ENCODE peak calls at places on chromosomes 16 and 17, in five cellular contexts. One of them, this sample, is unnamed.
A peak's percentile ranks its signal among the peaks of the same experiment; 100 is the strongest.

GRCh38 chr17:9022553-9023388 is 1.5 kb downstream of the NTN1 start:
- DNase-seq in testis: peak; percentile 28
- DNase-seq in body of pancreas: no peak
- DNase-seq in IMR-90: no peak
- DNase-seq in uterus: no peak
- DNase-seq in this sample: no peak

GRCh38 chr17:58710948-58711552 is 18.6 kb downstream of the RAD51C start:
- DNase-seq in testis: peak; percentile 78
- DNase-seq in body of pancreas: peak; percentile 24
- DNase-seq in IMR-90: peak; percentile 69
- DNase-seq in uterus: peak; percentile 21
- DNase-seq in this sample: no peak

GRCh38 chr17:75289832-75290337 is 652 bp upstream of the SLC25A19 start:
- DNase-seq in testis: peak; percentile 75
- DNase-seq in body of pancreas: peak; percentile 46
- DNase-seq in IMR-90: peak; percentile 60
- DNase-seq in uterus: peak; percentile 66
- DNase-seq in this sample: peak; percentile 47

GRCh38 chr16:23254338-23254737 is 47.8 kb upstream of the SCNN1B start:
- DNase-seq in testis: no peak
- DNase-seq in body of pancreas: no peak
- DNase-seq in IMR-90: peak; percentile 48
- DNase-seq in uterus: no peak
- DNase-seq in this sample: no peak

GRCh38 chr17:13351046-13351445 is 250.7 kb downstream of the HS3ST3A1 start:
- DNase-seq in testis: no peak
- DNase-seq in body of pancreas: no peak
- DNase-seq in IMR-90: peak; percentile 69
- DNase-seq in uterus: no peak
- DNase-seq in this sample: no peak

GRCh38 chr16:59941581-59941980 is 1207.5 kb upstream of the GOT2 start:
- DNase-seq in testis: no peak
- DNase-seq in body of pancreas: no peak
- DNase-seq in IMR-90: no peak
- DNase-seq in uterus: no peak
- DNase-seq in this sample: no peak

GRCh38 chr16:2882460-2883026 is 472 bp upstream of the FLYWCH2 start:
- DNase-seq in testis: peak; percentile 99
- DNase-seq in body of pancreas: peak; percentile 98
- DNase-seq in IMR-90: peak; percentile 98
- DNase-seq in uterus: peak; percentile 99
- DNase-seq in this sample: peak; percentile 97

GRCh38 chr17:2932946-2933345 is 130.5 kb downstream of the OR1D5 start:
- DNase-seq in testis: no peak
- DNase-seq in body of pancreas: no peak
- DNase-seq in IMR-90: no peak
- DNase-seq in uterus: no peak
- DNase-seq in this sample: no peak

GRCh38 chr16:55480228-55480655 is 1.2 kb downstream of the MMP2 start:
- DNase-seq in testis: peak; percentile 83
- DNase-seq in body of pancreas: peak; percentile 58
- DNase-seq in IMR-90: peak; percentile 93
- DNase-seq in uterus: peak; percentile 95
- DNase-seq in this sample: peak; percentile 97

GRCh38 chr16:30407794-30408534 is 558 bp downstream of the ZNF771 start:
- DNase-seq in testis: no peak
- DNase-seq in body of pancreas: no peak
- DNase-seq in IMR-90: no peak
- DNase-seq in uterus: no peak
- DNase-seq in this sample: no peak

GRCh38 chr16:30406911-30407793 is at the start of gene ZNF771:
- DNase-seq in testis: peak; percentile 95
- DNase-seq in body of pancreas: peak; percentile 95
- DNase-seq in IMR-90: peak; percentile 76
- DNase-seq in uterus: peak; percentile 94
- DNase-seq in this sample: peak; percentile 98

GRCh38 chr16:30413116-30413806 is 5.9 kb downstream of the ZNF771 start:
- DNase-seq in testis: no peak
- DNase-seq in body of pancreas: no peak
- DNase-seq in IMR-90: no peak
- DNase-seq in uterus: no peak
- DNase-seq in this sample: no peak

GRCh38 chr16:30414159-30414558 is 6.8 kb downstream of the ZNF771 start:
- DNase-seq in testis: peak; percentile 91
- DNase-seq in body of pancreas: peak; percentile 78
- DNase-seq in IMR-90: no peak
- DNase-seq in uterus: no peak
- DNase-seq in this sample: no peak

DNA sequence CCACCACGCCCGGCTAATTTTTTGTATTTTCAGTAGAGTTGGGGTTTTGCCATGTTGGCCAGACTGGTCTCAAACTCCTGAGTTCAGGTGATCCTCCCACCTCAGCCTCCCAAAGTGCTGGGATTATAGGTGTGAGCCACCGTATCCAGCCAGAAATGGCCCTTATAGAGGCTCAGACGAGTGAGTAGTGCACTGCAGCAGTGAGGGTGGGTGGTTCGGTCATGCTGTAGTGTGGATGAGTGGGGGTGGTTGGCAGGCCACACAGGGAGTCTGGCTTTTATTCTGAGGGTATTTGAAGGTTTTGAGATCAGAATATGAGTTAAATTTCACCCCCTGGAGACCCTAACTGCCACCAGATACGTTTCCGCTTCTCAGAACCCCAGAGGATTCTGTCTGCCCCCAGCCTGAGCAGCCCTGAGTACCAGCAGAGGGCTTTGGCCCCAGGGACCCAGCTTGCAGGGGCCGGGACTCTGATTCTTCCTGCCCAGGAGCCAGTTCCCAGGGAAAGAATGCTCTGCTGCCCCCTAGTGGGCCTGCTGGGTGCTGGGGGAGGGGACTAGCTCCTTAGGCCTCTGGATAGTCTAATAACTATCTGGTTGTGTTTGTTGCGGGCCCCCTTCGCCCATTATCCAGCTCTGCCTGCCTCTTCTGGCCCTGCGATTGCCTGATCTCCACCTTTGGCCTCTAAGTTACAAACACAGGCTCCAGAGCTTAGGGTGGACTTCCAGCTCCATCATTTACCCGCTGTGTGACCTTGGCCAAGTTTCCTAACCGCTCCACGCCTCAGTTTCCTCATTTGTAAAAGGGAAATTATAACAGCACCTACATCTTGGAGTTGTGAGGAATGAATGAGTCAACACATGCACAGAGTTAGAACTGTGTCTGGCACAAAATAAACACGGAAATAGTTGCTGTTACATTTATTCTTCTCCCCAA is 2.0 kb downstream of the ZNF771 start:
- DNase-seq in testis: peak; percentile 93
- DNase-seq in body of pancreas: peak; percentile 92
- DNase-seq in IMR-90: peak; percentile 80
- DNase-seq in uterus: peak; percentile 91
- DNase-seq in this sample: peak; percentile 94
- H3K4me3 ChIP-seq in testis: no peak overlapping the region
- H3K4me3 ChIP-seq in body of pancreas: no peak overlapping the region
- H3K4me3 ChIP-seq in IMR-90: no peak overlapping the region
- H3K4me3 ChIP-seq in uterus: no peak overlapping the region
- H3K4me3 ChIP-seq in this sample: no peak overlapping the region

GRCh38 chr17:55825213-55825612 is 74.4 kb downstream of the PCTP start:
- DNase-seq in testis: no peak
- DNase-seq in body of pancreas: no peak
- DNase-seq in IMR-90: no peak
- DNase-seq in uterus: no peak
- DNase-seq in this sample: no peak
- TF ChIP-seq CTCF in testis: no peak
- TF ChIP-seq CTCF in body of pancreas: peak; percentile 14
- TF ChIP-seq CTCF in IMR-90: peak; percentile 17
- TF ChIP-seq CTCF in uterus: no peak
- TF ChIP-seq CTCF in this sample: no peak

GRCh38 chr17:28368915-28369683 is 1.0 kb downstream of the VTN start:
- DNase-seq in testis: no peak
- DNase-seq in body of pancreas: no peak
- DNase-seq in IMR-90: no peak
- DNase-seq in uterus: no peak
- DNase-seq in this sample: no peak

GRCh38 chr17:28371245-28372202 is at the start of gene SARM1:
- DNase-seq in testis: peak; percentile 86
- DNase-seq in body of pancreas: peak; percentile 72
- DNase-seq in IMR-90: peak; percentile 85
- DNase-seq in uterus: peak; percentile 95
- DNase-seq in this sample: peak; percentile 87

GRCh38 chr17:28370744-28371103 is 617 bp upstream of the VTN start:
- DNase-seq in testis: no peak
- DNase-seq in body of pancreas: no peak
- DNase-seq in IMR-90: no peak
- DNase-seq in uterus: no peak
- DNase-seq in this sample: no peak

GRCh38 chr17:28369684-28370034 is 448 bp downstream of the VTN start:
- DNase-seq in testis: no peak
- DNase-seq in body of pancreas: no peak
- DNase-seq in IMR-90: no peak
- DNase-seq in uterus: no peak
- DNase-seq in this sample: no peak

GRCh38 chr17:28370035-28370743 is at the start of gene VTN:
- DNase-seq in testis: peak; percentile 59
- DNase-seq in body of pancreas: peak; percentile 78
- DNase-seq in IMR-90: peak; percentile 45
- DNase-seq in uterus: no peak
- DNase-seq in this sample: no peak
- TF ChIP-seq POLR2A in testis: no peak
- TF ChIP-seq POLR2A in body of pancreas: no peak
- TF ChIP-seq POLR2A in IMR-90: no peak
- TF ChIP-seq POLR2A in uterus: no peak
- TF ChIP-seq POLR2A in this sample: no peak

GRCh38 chr17:61410555-61411089 is 11.0 kb downstream of the TBX2 start:
- DNase-seq in testis: peak; percentile 90
- DNase-seq in body of pancreas: peak; percentile 52
- DNase-seq in IMR-90: peak; percentile 86
- DNase-seq in uterus: peak; percentile 75
- DNase-seq in this sample: peak; percentile 84
- H3K4me3 ChIP-seq in testis: peak overlapping the region; percentile 59
- H3K4me3 ChIP-seq in body of pancreas: no peak overlapping the region
- H3K4me3 ChIP-seq in IMR-90: peak overlapping the region; percentile 27
- H3K4me3 ChIP-seq in uterus: peak overlapping the region; percentile 47
- H3K4me3 ChIP-seq in this sample: peak overlapping the region; percentile 61

DNA sequence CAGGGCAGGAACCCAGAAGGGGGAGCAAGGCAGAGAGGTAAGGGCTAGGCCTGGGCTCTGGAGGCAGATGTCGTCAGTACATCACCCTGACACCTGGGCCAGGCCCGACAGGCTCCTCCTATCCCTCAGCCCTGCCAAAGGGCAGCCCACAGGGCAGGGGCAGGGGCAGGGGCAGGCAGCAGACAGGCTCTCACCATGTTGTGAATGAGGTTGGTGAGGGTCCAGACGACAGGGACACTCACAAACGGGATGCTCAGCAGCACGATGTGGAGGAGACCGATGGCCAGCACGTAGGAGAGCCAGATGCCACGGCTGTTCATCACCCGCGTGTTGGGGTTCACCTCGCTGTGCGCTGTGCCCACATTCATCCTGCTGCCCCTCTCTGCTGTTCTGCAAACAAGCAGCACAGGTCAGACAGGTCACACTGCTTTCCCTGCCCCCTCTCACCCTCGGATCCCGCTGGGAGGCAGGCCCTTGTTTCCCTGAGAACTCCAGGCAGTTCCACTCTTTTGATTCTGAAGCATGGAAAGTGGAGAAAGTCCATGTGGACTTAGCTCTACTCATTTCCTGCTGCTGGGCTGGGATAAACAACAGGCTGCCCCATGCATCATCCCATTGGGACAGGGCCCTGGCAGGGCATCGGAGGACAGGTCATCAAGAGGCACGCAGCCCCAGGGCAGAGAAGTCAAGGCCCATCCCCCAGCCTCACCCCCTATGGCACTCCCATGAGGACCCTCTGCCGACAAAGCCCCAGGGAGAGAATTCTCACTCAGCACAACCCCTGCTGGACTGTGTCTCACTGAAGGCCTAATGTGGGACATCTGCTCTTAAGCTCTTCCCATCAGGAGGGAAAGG is 3.3 kb downstream of the ORMDL3 start:
- DNase-seq in testis: no peak
- DNase-seq in body of pancreas: no peak
- DNase-seq in IMR-90: peak; percentile 49
- DNase-seq in uterus: no peak
- DNase-seq in this sample: no peak
- TF ChIP-seq CTCF in testis: no peak
- TF ChIP-seq CTCF in body of pancreas: no peak
- TF ChIP-seq CTCF in IMR-90: peak; percentile 13
- TF ChIP-seq CTCF in uterus: no peak
- TF ChIP-seq CTCF in this sample: no peak

GRCh38 chr16:50065624-50066481 is at the start of gene HEATR3:
- DNase-seq in testis: peak; percentile 93
- DNase-seq in body of pancreas: peak; percentile 95
- DNase-seq in IMR-90: peak; percentile 88
- DNase-seq in uterus: peak; percentile 92
- DNase-seq in this sample: peak; percentile 94
- TF ChIP-seq POLR2A in testis: no peak
- TF ChIP-seq POLR2A in body of pancreas: peak; percentile 35
- TF ChIP-seq POLR2A in IMR-90: peak; percentile 11
- TF ChIP-seq POLR2A in uterus: peak; percentile 56
- TF ChIP-seq POLR2A in this sample: no peak

DNA sequence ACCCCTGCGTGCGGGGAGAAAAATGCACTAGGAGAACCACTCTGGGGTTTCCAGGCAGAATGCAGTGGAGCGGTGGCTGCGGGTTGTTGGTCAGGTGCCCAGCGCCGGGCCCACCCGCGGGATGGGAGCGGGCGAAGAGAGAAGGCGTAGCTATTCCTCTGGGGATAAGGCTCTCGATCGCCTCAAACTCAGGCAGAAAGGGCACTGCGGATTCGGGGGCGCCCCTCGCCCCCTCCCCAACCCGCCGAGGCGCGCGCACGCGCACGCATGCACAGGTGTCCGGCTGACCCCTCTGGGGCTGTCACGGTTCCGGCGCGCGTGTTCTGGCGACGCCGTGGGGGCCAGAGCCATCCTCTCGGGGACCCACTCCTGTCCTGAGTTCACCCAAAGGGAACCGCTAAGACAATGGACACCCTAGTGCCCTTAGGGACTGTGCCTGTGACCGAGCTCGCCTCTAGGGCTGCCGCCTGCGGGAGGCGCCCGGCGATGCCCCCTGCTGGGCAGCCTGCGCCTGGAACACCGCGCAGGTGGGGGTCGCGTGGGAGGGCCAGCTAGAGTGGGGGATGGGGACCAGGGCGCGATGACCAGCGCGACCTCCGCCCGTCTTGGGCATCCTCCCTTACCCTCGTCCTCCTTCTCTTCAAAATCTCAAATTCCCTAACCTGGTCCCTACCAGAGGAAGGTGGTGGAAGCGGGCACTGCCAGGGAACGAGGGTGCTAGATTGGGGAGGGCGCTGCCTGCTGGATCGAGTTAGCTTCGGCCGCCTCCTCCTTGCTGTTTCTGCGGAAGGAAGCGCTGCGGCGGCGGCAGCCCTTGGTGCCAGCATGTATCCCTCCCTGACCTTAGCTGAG is 14.4 kb upstream of the CBX8 start:
- DNase-seq in testis: no peak
- DNase-seq in body of pancreas: no peak
- DNase-seq in IMR-90: no peak
- DNase-seq in uterus: no peak
- DNase-seq in this sample: no peak
- H3K4me3 ChIP-seq in testis: peak overlapping the region; percentile 45
- H3K4me3 ChIP-seq in body of pancreas: no peak overlapping the region
- H3K4me3 ChIP-seq in IMR-90: no peak overlapping the region
- H3K4me3 ChIP-seq in uterus: no peak overlapping the region
- H3K4me3 ChIP-seq in this sample: no peak overlapping the region

GRCh38 chr17:49514374-49514738 is 19.3 kb downstream of the NGFR start:
- DNase-seq in testis: no peak
- DNase-seq in body of pancreas: no peak
- DNase-seq in IMR-90: no peak
- DNase-seq in uterus: peak; percentile 48
- DNase-seq in this sample: no peak
- TF ChIP-seq CTCF in testis: peak; percentile 3
- TF ChIP-seq CTCF in body of pancreas: no peak
- TF ChIP-seq CTCF in IMR-90: peak; percentile 16
- TF ChIP-seq CTCF in uterus: no peak
- TF ChIP-seq CTCF in this sample: no peak